ENCODE peak calls at places on chromosomes 6 and 20, in seven cellular contexts. One of them, this sample, is unnamed.

GRCh38 chr6:7769702-7770101 is 43.8 kb downstream of the BMP6 start:
- DNase-seq in gastrocnemius medialis: no peak
- DNase-seq in IMR-90: peak
- DNase-seq in psoas muscle: no peak
- DNase-seq in dorsolateral prefrontal cortex: no peak
- DNase-seq in endothelial cell of umbilical vein: peak
- DNase-seq in brain microvascular endothelial cell: no peak
- DNase-seq in this sample: peak

GRCh38 chr20:20859510-20859909 is 147.1 kb upstream of the RALGAPA2 start:
- DNase-seq in gastrocnemius medialis: no peak
- DNase-seq in IMR-90: no peak
- DNase-seq in psoas muscle: no peak
- DNase-seq in dorsolateral prefrontal cortex: no peak
- DNase-seq in endothelial cell of umbilical vein: no peak
- DNase-seq in brain microvascular endothelial cell: no peak
- DNase-seq in this sample: no peak

GRCh38 chr6:85241515-85241914 is 208.4 kb upstream of the NT5E start:
- DNase-seq in gastrocnemius medialis: no peak
- DNase-seq in IMR-90: no peak
- DNase-seq in psoas muscle: no peak
- DNase-seq in dorsolateral prefrontal cortex: no peak
- DNase-seq in endothelial cell of umbilical vein: no peak
- DNase-seq in brain microvascular endothelial cell: no peak
- DNase-seq in this sample: no peak

GRCh38 chr6:169141706-169142705 is 111.6 kb downstream of the THBS2 start:
- DNase-seq in gastrocnemius medialis: peak
- DNase-seq in IMR-90: peak
- DNase-seq in psoas muscle: peak
- DNase-seq in dorsolateral prefrontal cortex: no peak
- DNase-seq in endothelial cell of umbilical vein: no peak
- DNase-seq in brain microvascular endothelial cell: no peak
- DNase-seq in this sample: no peak

GRCh38 chr20:50673146-50673830 is 18.1 kb downstream of the RIPOR3 start:
- DNase-seq in gastrocnemius medialis: no peak
- DNase-seq in IMR-90: no peak
- DNase-seq in psoas muscle: no peak
- DNase-seq in dorsolateral prefrontal cortex: no peak
- DNase-seq in endothelial cell of umbilical vein: no peak
- DNase-seq in brain microvascular endothelial cell: no peak
- DNase-seq in this sample: no peak

GRCh38 chr20:19252670-19253120 is 40.3 kb downstream of the SLC24A3 start:
- DNase-seq in gastrocnemius medialis: peak
- DNase-seq in IMR-90: no peak
- DNase-seq in psoas muscle: peak
- DNase-seq in dorsolateral prefrontal cortex: no peak
- DNase-seq in endothelial cell of umbilical vein: no peak
- DNase-seq in brain microvascular endothelial cell: no peak
- DNase-seq in this sample: peak

GRCh38 chr20:50308513-50309279 is 118.1 kb downstream of the CEBPB start:
- DNase-seq in gastrocnemius medialis: peak
- DNase-seq in IMR-90: peak
- DNase-seq in psoas muscle: peak
- DNase-seq in dorsolateral prefrontal cortex: peak
- DNase-seq in endothelial cell of umbilical vein: peak
- DNase-seq in brain microvascular endothelial cell: peak
- DNase-seq in this sample: peak

GRCh38 chr20:3995067-3995748 is 20.1 kb downstream of the RNF24 start:
- DNase-seq in gastrocnemius medialis: no peak
- DNase-seq in IMR-90: peak
- DNase-seq in psoas muscle: no peak
- DNase-seq in dorsolateral prefrontal cortex: no peak
- DNase-seq in endothelial cell of umbilical vein: no peak
- DNase-seq in brain microvascular endothelial cell: peak
- DNase-seq in this sample: peak

GRCh38 chr20:45993197-45993951 is 15.3 kb upstream of the MMP9 start:
- DNase-seq in gastrocnemius medialis: no peak
- DNase-seq in IMR-90: peak
- DNase-seq in psoas muscle: no peak
- DNase-seq in dorsolateral prefrontal cortex: no peak
- DNase-seq in endothelial cell of umbilical vein: no peak
- DNase-seq in brain microvascular endothelial cell: peak
- DNase-seq in this sample: peak

GRCh38 chr20:4730782-4731181 is 9.1 kb downstream of the PRND start:
- DNase-seq in gastrocnemius medialis: no peak
- DNase-seq in IMR-90: peak
- DNase-seq in psoas muscle: no peak
- DNase-seq in dorsolateral prefrontal cortex: no peak
- DNase-seq in endothelial cell of umbilical vein: peak
- DNase-seq in brain microvascular endothelial cell: no peak
- DNase-seq in this sample: peak

GRCh38 chr6:35622283-35622682 is 66.4 kb downstream of the FKBP5 start:
- DNase-seq in gastrocnemius medialis: no peak
- DNase-seq in IMR-90: no peak
- DNase-seq in psoas muscle: no peak
- DNase-seq in dorsolateral prefrontal cortex: no peak
- DNase-seq in endothelial cell of umbilical vein: no peak
- DNase-seq in brain microvascular endothelial cell: no peak
- DNase-seq in this sample: no peak

GRCh38 chr20:63934271-63935068 is 21.7 kb downstream of the UCKL1 start:
- DNase-seq in gastrocnemius medialis: no peak
- DNase-seq in IMR-90: no peak
- DNase-seq in psoas muscle: no peak
- DNase-seq in dorsolateral prefrontal cortex: no peak
- DNase-seq in endothelial cell of umbilical vein: no peak
- DNase-seq in brain microvascular endothelial cell: no peak
- DNase-seq in this sample: peak

GRCh38 chr6:2179950-2180349 is 65.5 kb downstream of the GMDS start:
- DNase-seq in gastrocnemius medialis: no peak
- DNase-seq in IMR-90: peak
- DNase-seq in psoas muscle: no peak
- DNase-seq in dorsolateral prefrontal cortex: no peak
- DNase-seq in endothelial cell of umbilical vein: no peak
- DNase-seq in brain microvascular endothelial cell: no peak
- DNase-seq in this sample: peak

GRCh38 chr6:90179190-90180169 is 117.2 kb downstream of the BACH2 start:
- DNase-seq in gastrocnemius medialis: no peak
- DNase-seq in IMR-90: no peak
- DNase-seq in psoas muscle: no peak
- DNase-seq in dorsolateral prefrontal cortex: no peak
- DNase-seq in endothelial cell of umbilical vein: no peak
- DNase-seq in brain microvascular endothelial cell: no peak
- DNase-seq in this sample: peak

GRCh38 chr6:88562737-88563625 is 396.8 kb upstream of the CNR1 start:
- DNase-seq in gastrocnemius medialis: no peak
- DNase-seq in IMR-90: no peak
- DNase-seq in psoas muscle: no peak
- DNase-seq in dorsolateral prefrontal cortex: no peak
- DNase-seq in endothelial cell of umbilical vein: no peak
- DNase-seq in brain microvascular endothelial cell: no peak
- DNase-seq in this sample: no peak

GRCh38 chr6:165861226-165861625 is 198.2 kb upstream of the PDE10A start:
- DNase-seq in gastrocnemius medialis: no peak
- DNase-seq in IMR-90: no peak
- DNase-seq in psoas muscle: no peak
- DNase-seq in dorsolateral prefrontal cortex: no peak
- DNase-seq in endothelial cell of umbilical vein: no peak
- DNase-seq in brain microvascular endothelial cell: no peak
- DNase-seq in this sample: no peak

GRCh38 chr6:163577404-163577803 is 162.9 kb downstream of the QKI start:
- DNase-seq in gastrocnemius medialis: no peak
- DNase-seq in IMR-90: no peak
- DNase-seq in psoas muscle: no peak
- DNase-seq in dorsolateral prefrontal cortex: no peak
- DNase-seq in endothelial cell of umbilical vein: no peak
- DNase-seq in brain microvascular endothelial cell: no peak
- DNase-seq in this sample: no peak

DNA sequence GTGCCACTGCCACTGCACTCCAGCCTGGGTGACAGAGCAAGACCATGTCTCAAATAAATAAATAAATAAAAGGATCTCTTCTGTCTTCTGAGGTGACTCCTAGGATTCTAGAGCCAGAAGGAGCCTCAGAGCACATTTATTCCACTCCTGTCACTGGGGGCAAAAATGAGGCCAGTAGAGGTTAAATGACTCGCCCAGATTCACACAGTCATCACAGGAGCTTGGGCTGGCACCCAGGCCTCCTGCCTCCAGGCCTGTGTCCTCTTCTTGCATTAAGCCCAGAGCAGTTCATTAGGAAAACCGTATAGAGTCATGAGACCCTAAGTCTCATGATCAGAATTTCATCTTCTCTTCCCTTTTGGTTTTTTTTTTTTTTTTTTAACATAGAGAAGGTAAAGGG is 243.3 kb downstream of the NRN1 start:
- DNase-seq in gastrocnemius medialis: no peak
- DNase-seq in IMR-90: peak
- DNase-seq in psoas muscle: no peak
- DNase-seq in dorsolateral prefrontal cortex: no peak
- DNase-seq in endothelial cell of umbilical vein: no peak
- DNase-seq in brain microvascular endothelial cell: no peak
- DNase-seq in this sample: peak
- TF ChIP-seq CTCF in gastrocnemius medialis: no peak
- TF ChIP-seq CTCF in IMR-90: no peak
- TF ChIP-seq CTCF in psoas muscle: no peak
- TF ChIP-seq CTCF in dorsolateral prefrontal cortex: no peak
- TF ChIP-seq CTCF in endothelial cell of umbilical vein: no peak
- TF ChIP-seq CTCF in brain microvascular endothelial cell: no peak
- TF ChIP-seq CTCF in this sample: no peak

GRCh38 chr6:693737-694038 is 749 bp upstream of the EXOC2 start:
- DNase-seq in gastrocnemius medialis: no peak
- DNase-seq in IMR-90: no peak
- DNase-seq in psoas muscle: no peak
- DNase-seq in dorsolateral prefrontal cortex: no peak
- DNase-seq in endothelial cell of umbilical vein: no peak
- DNase-seq in brain microvascular endothelial cell: no peak
- DNase-seq in this sample: no peak
- H3K4me3 ChIP-seq in gastrocnemius medialis: no peak
- H3K4me3 ChIP-seq in IMR-90: peak
- H3K4me3 ChIP-seq in psoas muscle: peak
- H3K4me3 ChIP-seq in dorsolateral prefrontal cortex: peak
- H3K4me3 ChIP-seq in endothelial cell of umbilical vein: no peak
- H3K4me3 ChIP-seq in brain microvascular endothelial cell: peak
- H3K4me3 ChIP-seq in this sample: peak

GRCh38 chr6:14001329-14002012 is 76.7 kb downstream of the RNF182 start:
- DNase-seq in gastrocnemius medialis: no peak
- DNase-seq in IMR-90: peak
- DNase-seq in psoas muscle: no peak
- DNase-seq in dorsolateral prefrontal cortex: no peak
- DNase-seq in endothelial cell of umbilical vein: no peak
- DNase-seq in brain microvascular endothelial cell: peak
- DNase-seq in this sample: peak

GRCh38 chr6:14004258-14004657 is 79.5 kb downstream of the RNF182 start:
- DNase-seq in gastrocnemius medialis: no peak
- DNase-seq in IMR-90: no peak
- DNase-seq in psoas muscle: no peak
- DNase-seq in dorsolateral prefrontal cortex: no peak
- DNase-seq in endothelial cell of umbilical vein: no peak
- DNase-seq in brain microvascular endothelial cell: no peak
- DNase-seq in this sample: no peak

GRCh38 chr6:13998356-13998755 is 73.6 kb downstream of the RNF182 start:
- DNase-seq in gastrocnemius medialis: no peak
- DNase-seq in IMR-90: no peak
- DNase-seq in psoas muscle: no peak
- DNase-seq in dorsolateral prefrontal cortex: no peak
- DNase-seq in endothelial cell of umbilical vein: no peak
- DNase-seq in brain microvascular endothelial cell: no peak
- DNase-seq in this sample: no peak

GRCh38 chr6:14002176-14002947 is 77.6 kb downstream of the RNF182 start:
- DNase-seq in gastrocnemius medialis: no peak
- DNase-seq in IMR-90: no peak
- DNase-seq in psoas muscle: no peak
- DNase-seq in dorsolateral prefrontal cortex: no peak
- DNase-seq in endothelial cell of umbilical vein: no peak
- DNase-seq in brain microvascular endothelial cell: no peak
- DNase-seq in this sample: no peak

GRCh38 chr6:14000901-14001300 is 76.1 kb downstream of the RNF182 start:
- DNase-seq in gastrocnemius medialis: no peak
- DNase-seq in IMR-90: peak
- DNase-seq in psoas muscle: no peak
- DNase-seq in dorsolateral prefrontal cortex: no peak
- DNase-seq in endothelial cell of umbilical vein: no peak
- DNase-seq in brain microvascular endothelial cell: no peak
- DNase-seq in this sample: peak
- TF ChIP-seq CTCF in gastrocnemius medialis: no peak
- TF ChIP-seq CTCF in IMR-90: no peak
- TF ChIP-seq CTCF in psoas muscle: no peak
- TF ChIP-seq CTCF in dorsolateral prefrontal cortex: no peak
- TF ChIP-seq CTCF in endothelial cell of umbilical vein: no peak
- TF ChIP-seq CTCF in brain microvascular endothelial cell: no peak
- TF ChIP-seq CTCF in this sample: no peak

DNA sequence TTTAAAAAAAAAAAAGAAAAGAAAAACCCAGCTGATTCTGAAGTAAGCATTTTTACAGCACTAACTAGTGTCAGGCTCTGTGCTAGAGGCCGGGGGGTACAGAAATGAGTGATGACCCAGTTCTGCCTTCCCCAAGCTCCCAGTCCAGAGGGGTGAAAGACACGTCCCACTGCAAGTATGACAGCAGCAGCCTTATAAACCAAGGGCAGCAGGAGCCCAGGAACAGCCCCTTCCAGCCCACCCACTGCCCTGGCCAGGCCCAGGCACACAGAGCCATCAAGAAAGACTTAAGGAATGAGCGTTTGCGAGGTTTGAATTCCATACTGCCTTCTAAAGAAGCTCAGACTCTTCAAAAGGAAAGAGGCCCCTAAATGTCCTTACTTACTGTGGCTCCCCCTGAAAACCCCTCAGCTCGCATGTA is 10.1 kb downstream of the TRERF1 start:
- DNase-seq in gastrocnemius medialis: no peak
- DNase-seq in IMR-90: peak
- DNase-seq in psoas muscle: no peak
- DNase-seq in dorsolateral prefrontal cortex: no peak
- DNase-seq in endothelial cell of umbilical vein: no peak
- DNase-seq in brain microvascular endothelial cell: no peak
- DNase-seq in this sample: no peak
- H3K4me3 ChIP-seq in gastrocnemius medialis: no peak
- H3K4me3 ChIP-seq in IMR-90: no peak
- H3K4me3 ChIP-seq in psoas muscle: no peak
- H3K4me3 ChIP-seq in dorsolateral prefrontal cortex: no peak
- H3K4me3 ChIP-seq in endothelial cell of umbilical vein: no peak
- H3K4me3 ChIP-seq in brain microvascular endothelial cell: no peak
- H3K4me3 ChIP-seq in this sample: no peak

DNA sequence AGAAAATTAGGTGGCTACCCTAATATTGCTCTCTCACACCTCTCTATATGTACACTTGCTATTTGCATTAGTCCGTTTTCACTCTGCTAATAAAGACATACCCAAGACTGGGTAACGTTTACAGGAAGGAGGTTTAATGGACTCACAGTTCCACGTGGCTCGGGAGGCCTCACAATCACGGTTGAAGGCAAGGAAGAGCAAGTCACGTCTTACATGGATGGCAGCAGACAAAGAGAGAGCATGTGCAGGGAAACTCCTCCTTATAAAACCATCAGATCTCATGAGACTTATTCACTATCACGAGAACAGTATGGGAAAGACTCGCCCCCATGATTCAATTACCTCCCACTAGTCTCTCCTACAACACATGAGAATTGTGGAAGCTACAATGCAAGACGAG is 53.4 kb downstream of the EPM2A start:
- DNase-seq in gastrocnemius medialis: no peak
- DNase-seq in IMR-90: no peak
- DNase-seq in psoas muscle: no peak
- DNase-seq in dorsolateral prefrontal cortex: no peak
- DNase-seq in endothelial cell of umbilical vein: no peak
- DNase-seq in brain microvascular endothelial cell: no peak
- DNase-seq in this sample: no peak
- TF ChIP-seq CTCF in gastrocnemius medialis: no peak
- TF ChIP-seq CTCF in IMR-90: no peak
- TF ChIP-seq CTCF in psoas muscle: no peak
- TF ChIP-seq CTCF in dorsolateral prefrontal cortex: no peak
- TF ChIP-seq CTCF in endothelial cell of umbilical vein: no peak
- TF ChIP-seq CTCF in brain microvascular endothelial cell: no peak
- TF ChIP-seq CTCF in this sample: no peak

This sample was measured in choroid plexus epithelial cell.